ENCODE peak calls at places on chromosomes 3 and 15, in five cellular contexts. U is SW 1271; T is iPS-NIHi11; H is activated CD8-positive, alpha-beta memory T cell treated with anti-CD3 and anti-CD28 coated beads for 24 hours; J is GM10248. C is an unnamed sample.

GRCh38 chr3:106765342-106765741 is 611.9 kb upstream of the CCDC54 start:
- DNase-seq in T (no peak), H (no peak), U (no peak), J (no peak), C (no peak)

GRCh38 chr3:195421410-195421809 is 21.4 kb downstream of the ACAP2 start:
- DNase-seq in T (no peak), J (no peak), H (no peak), U (no peak), C (no peak)

GRCh38 chr3:38916706-38917105 is 100.7 kb upstream of the SCN10A start:
- DNase-seq in J (no peak), T (no peak), U (no peak), H (no peak), C (no peak)

GRCh38 chr3:65883614-65884013 is 155.1 kb downstream of the MAGI1 start:
- DNase-seq in U (no peak), H (no peak), J (no peak), T (no peak), C (no peak)

GRCh38 chr3:141056716-141057115 is 5.6 kb downstream of the SPSB4 start:
- DNase-seq in T (no peak), H (no peak), J (no peak), U (no peak), C (no peak)

GRCh38 chr3:13011369-13012227 is 61.6 kb downstream of the IQSEC1 start:
- DNase-seq in J (peak; percentile 88), H (peak; percentile 87), U (no peak), T (peak; percentile 68), C (no peak)

GRCh38 chr3:15470261-15470660 is 42.9 kb downstream of the EAF1 start:
- DNase-seq in H (no peak), J (no peak), U (no peak), T (peak; percentile 73), C (no peak)

GRCh38 chr3:125585595-125586223 is 9.6 kb downstream of the OSBPL11 start:
- DNase-seq in J (peak; percentile 53), U (peak; percentile 28), T (peak; percentile 73), H (no peak), C (peak; percentile 56)

GRCh38 chr15:41822957-41823356 is 4.9 kb upstream of the JMJD7 start:
- DNase-seq in U (no peak), J (no peak), H (no peak), T (no peak), C (no peak)

GRCh38 chr15:92807971-92808571 is 92.1 kb upstream of the CHD2 start:
- DNase-seq in U (peak; percentile 31), J (no peak), H (peak; percentile 71), T (no peak), C (no peak)

GRCh38 chr15:67594793-67595192 is 52.3 kb downstream of the MAP2K5 start:
- DNase-seq in U (no peak), T (no peak), J (no peak), H (no peak), C (no peak)

GRCh38 chr3:35487396-35487795 is 151.9 kb upstream of the ARPP21 start:
- DNase-seq in H (no peak), T (no peak), J (no peak), U (no peak), C (no peak)

GRCh38 chr3:127953636-127954035 is 38.6 kb downstream of the KBTBD12 start:
- DNase-seq in U (no peak), T (no peak), J (no peak), H (no peak), C (no peak)

GRCh38 chr15:25989327-25989726 is 126.2 kb upstream of the ATP10A start:
- DNase-seq in T (no peak), J (no peak), U (no peak), H (no peak), C (no peak)

GRCh38 chr3:8768364-8769087 is 887 bp downstream of the OXTR start:
- DNase-seq in U (no peak), J (peak; percentile 73), T (peak; percentile 30), H (peak; percentile 53), C (no peak)

GRCh38 chr3:154132777-154133375 is 11.7 kb downstream of the ARHGEF26 start:
- DNase-seq in J (no peak), H (no peak), U (no peak), T (no peak), C (no peak)

GRCh38 chr3:55461896-55462295 is 25.2 kb downstream of the WNT5A start:
- DNase-seq in T (no peak), J (no peak), U (no peak), H (no peak), C (no peak)

GRCh38 chr3:38477057-38477820 is 18.9 kb upstream of the EXOG start:
- DNase-seq in U (no peak), J (no peak), H (no peak), T (no peak), C (no peak)

GRCh38 chr3:16048435-16049318 is 125.8 kb upstream of the GALNT15 start:
- DNase-seq in U (peak; percentile 60), J (peak; percentile 77), T (peak; percentile 75), H (no peak), C (peak; percentile 50)

GRCh38 chr3:70064194-70064787 is 64.8 kb downstream of the SAMMSON start:
- DNase-seq in H (no peak), T (peak; percentile 23), U (no peak), J (peak; percentile 18), C (no peak)

GRCh38 chr3:59069838-59070237 is 20.0 kb upstream of the CFAP20DC start:
- DNase-seq in J (no peak), T (no peak), U (no peak), H (no peak), C (no peak)

GRCh38 chr15:80934761-80935221 is 54.8 kb downstream of the MESD start:
- DNase-seq in T (peak; percentile 35), J (no peak), H (no peak), U (no peak), C (no peak)

GRCh38 chr3:14317057-14317553 is 85.3 kb upstream of the SLC6A6 start:
- DNase-seq in U (no peak), J (no peak), H (no peak), T (peak; percentile 49), C (no peak)

GRCh38 chr15:80825361-80826030 is 46.3 kb downstream of the CEMIP start:
- DNase-seq in U (no peak), H (no peak), T (no peak), J (no peak), C (no peak)

GRCh38 chr3:125916376-125916978 is 52.5 kb upstream of the ROPN1B start:
- DNase-seq in J (peak; percentile 92), H (no peak), T (peak; percentile 84), U (peak; percentile 96), C (peak; percentile 100)

GRCh38 chr3:151599103-151599672 is 134.5 kb upstream of the AADACL2 start:
- DNase-seq in J (no peak), H (no peak), U (no peak), T (peak; percentile 9), C (no peak)

GRCh38 chr3:103976931-103977339 is 1389.8 kb upstream of the ALCAM start:
- DNase-seq in U (no peak), J (no peak), H (no peak), T (no peak), C (no peak)

GRCh38 chr15:62781081-62781497 is 261.5 kb upstream of the TPM1 start:
- DNase-seq in J (no peak), T (no peak), H (no peak), U (no peak), C (no peak)

GRCh38 chr3:64612916-64613526 is 74.8 kb downstream of the ADAMTS9 start:
- DNase-seq in U (no peak), T (no peak), J (no peak), H (no peak), C (no peak)

GRCh38 chr3:79032686-79033318 is 735.0 kb downstream of the ROBO1 start:
- DNase-seq in U (no peak), J (no peak), H (no peak), T (peak; percentile 29), C (no peak)

GRCh38 chr15:40320931-40321371 is 2.5 kb upstream of the INAFM2 start:
- DNase-seq in J (peak; percentile 78), U (no peak), H (no peak), T (peak; percentile 69), C (no peak)

GRCh38 chr15:72968531-72968922 is 83.7 kb upstream of the NEO1 start:
- DNase-seq in T (no peak), J (no peak), U (no peak), H (no peak), C (no peak)

GRCh38 chr3:66473637-66474036 is 27.2 kb downstream of the LRIG1 start:
- DNase-seq in H (no peak), U (no peak), T (no peak), J (no peak), C (no peak)

GRCh38 chr3:139533781-139534443 is 5.6 kb downstream of the RBP1 start:
- DNase-seq in J (no peak), T (peak; percentile 37), U (no peak), H (no peak), C (no peak)

GRCh38 chr15:39506146-39506545 is 74.7 kb upstream of the THBS1 start:
- DNase-seq in H (no peak), T (no peak), U (no peak), J (no peak), C (no peak)

GRCh38 chr15:61063875-61064320 is 165.2 kb downstream of the RORA start:
- DNase-seq in H (no peak), J (no peak), T (no peak), U (no peak), C (no peak)

C was measured in left lobe of liver.